ENCODE peak calls at places on chromosomes 11 and 22, in four cellular contexts. B is NCI-H1092; O is stimulated activated CD4-positive, alpha-beta T cell treated with anti-CD3 and anti-CD28 coated beads, Interleukin-12 subunit alpha, Interleukin-12 subunit beta, amount 100 ng/mL, for 4 hours; K is LoVo. S is an unnamed sample.

GRCh38 chr11:63917685-63918523 is 940 bp upstream of the RCOR2 start:
- DNase-seq in B (peak; percentile 81), O (no peak), K (no peak), S (peak; percentile 54)

GRCh38 chr11:62431171-62431895 is 12.5 kb downstream of the SCGB1A1 start:
- DNase-seq in B (no peak), O (no peak), K (no peak), S (peak; percentile 94)

GRCh38 chr11:115338476-115338875 is 165.7 kb downstream of the CADM1 start:
- DNase-seq in B (no peak), O (no peak), K (no peak), S (no peak)

GRCh38 chr22:50329236-50329635 is 2.4 kb upstream of the DENND6B start:
- DNase-seq in B (no peak), O (no peak), K (no peak), S (peak; percentile 75)

GRCh38 chr11:65615950-65616574 is 486 bp downstream of the PCNX3 start:
- DNase-seq in B (no peak), O (peak; percentile 56), K (no peak), S (peak; percentile 39)

GRCh38 chr11:64745523-64746328 is 1.8 kb upstream of the RASGRP2 start:
- DNase-seq in B (no peak), O (peak; percentile 53), K (no peak), S (peak; percentile 66)

GRCh38 chr11:117438371-117439000 is 110.8 kb downstream of the CEP164 start:
- DNase-seq in B (no peak), O (no peak), K (no peak), S (no peak)

GRCh38 chr11:64128255-64129006 is 37.5 kb downstream of the MACROD1 start:
- DNase-seq in B (no peak), O (no peak), K (no peak), S (no peak)

GRCh38 chr11:59708537-59708936 is 5.1 kb downstream of the OR10V1 start:
- DNase-seq in B (no peak), O (no peak), K (no peak), S (peak; percentile 71)

GRCh38 chr11:120400564-120401364 is 64.6 kb downstream of the ARHGEF12 start:
- DNase-seq in B (no peak), O (no peak), K (peak; percentile 89), S (peak; percentile 98)

GRCh38 chr11:59556883-59557205 is 45.5 kb downstream of the OR4D9 start:
- DNase-seq in B (no peak), O (no peak), K (no peak), S (no peak)

GRCh38 chr22:17943533-17944204 is 80.7 kb downstream of the MICAL3 start:
- DNase-seq in B (no peak), O (no peak), K (no peak), S (no peak)

GRCh38 chr11:19606856-19607655 is 105.6 kb upstream of the NAV2 start:
- DNase-seq in B (no peak), O (no peak), K (no peak), S (no peak)

GRCh38 chr22:37056246-37056645 is 4.7 kb downstream of the KCTD17 start:
- DNase-seq in B (no peak), O (no peak), K (no peak), S (no peak)

GRCh38 chr11:2583605-2583958 is 116.2 kb downstream of the KCNQ1OT1 start:
- DNase-seq in B (no peak), O (no peak), K (no peak), S (no peak)

GRCh38 chr22:23566716-23567475 is 13.2 kb downstream of the IGLL1 start:
- DNase-seq in B (no peak), O (no peak), K (no peak), S (no peak)

GRCh38 chr11:14499178-14499559 is 442 bp downstream of the COPB1 start:
- DNase-seq in B (peak; percentile 22), O (peak; percentile 28), K (peak; percentile 16), S (peak; percentile 38)

GRCh38 chr11:105137286-105137685 is 2.3 kb downstream of the CARD18 start:
- DNase-seq in B (no peak), O (no peak), K (no peak), S (peak; percentile 75)

GRCh38 chr22:30221121-30221992 is 25.2 kb downstream of the LIF start:
- DNase-seq in B (no peak), O (peak; percentile 48), K (no peak), S (no peak)

S was measured in EH.